ENCODE peak calls at places on chromosomes 13 and 19, in four cellular contexts. H is activated T-cell treated with anti-CD3 and anti-CD28 coated beads for 48 hours; Z is stimulated activated effector memory CD8-positive, alpha-beta T cell treated with anti-CD3 and anti-CD28 coated beads, Interleukin-12 subunit alpha, Interleukin-12 subunit beta, amount 100 ng/mL, for 72 hours; Q is H1. A is an unnamed sample.

GRCh38 chr13:51235756-51236564 is 13.8 kb downstream of the FAM124A start:
- DNase-seq in H (no peak), Z (no peak), Q (no peak), A (no peak)

GRCh38 chr19:41933131-41933458 is 4.8 kb upstream of the ERFL start:
- DNase-seq in Z (no peak), Q (no peak), H (no peak), A (no peak)

GRCh38 chr13:53206455-53206854 is 177.8 kb downstream of the OLFM4 start:
- DNase-seq in H (no peak), Q (no peak), Z (no peak), A (no peak)

GRCh38 chr13:69690999-69691398 is 416.6 kb upstream of the ATXN8OS start:
- DNase-seq in H (no peak), Q (no peak), Z (no peak), A (no peak)

GRCh38 chr19:13962738-13963602 is 10.7 kb downstream of the DCAF15 start:
- DNase-seq in Q (no peak), H (no peak), Z (no peak), A (no peak)

GRCh38 chr19:41206926-41207750 is 11.9 kb upstream of the AXL start:
- DNase-seq in H (no peak), Q (no peak), Z (no peak), A (no peak)

GRCh38 chr19:31512403-31512970 is 163.3 kb upstream of the TSHZ3 start:
- DNase-seq in Z (no peak), Q (no peak), H (no peak), A (no peak)

GRCh38 chr13:98954313-98954712 is 23.6 kb downstream of the DOCK9 start:
- DNase-seq in H (no peak), Z (no peak), Q (no peak), A (no peak)

GRCh38 chr19:6527893-6528543 is 2.8 kb upstream of the TNFSF9 start:
- DNase-seq in Q (no peak), Z (no peak), H (no peak), A (no peak)

GRCh38 chr19:32166238-32166637 is 179.2 kb upstream of the ZNF507 start:
- DNase-seq in Z (peak), Q (no peak), H (no peak), A (no peak)

GRCh38 chr13:43023244-43023931 is at the start of gene DNAJC15:
- DNase-seq in H (peak), Q (peak), Z (peak), A (peak)

GRCh38 chr13:79409828-79410227 is 3.8 kb upstream of the RBM26 start:
- DNase-seq in H (no peak), Q (no peak), Z (no peak), A (no peak)

GRCh38 chr13:45306966-45307365 is 34.0 kb downstream of the TPT1 start:
- DNase-seq in Z (no peak), Q (no peak), H (no peak), A (no peak)

GRCh38 chr13:109941951-109942350 is 155.6 kb upstream of the IRS2 start:
- DNase-seq in H (no peak), Z (no peak), Q (no peak), A (no peak)

GRCh38 chr13:70960841-70961443 is 852.7 kb upstream of the KLHL1 start:
- DNase-seq in Z (no peak), H (no peak), Q (no peak), A (no peak)

GRCh38 chr19:52464798-52465470 is 11.6 kb downstream of the ZNF578 start:
- DNase-seq in Q (no peak), H (no peak), Z (no peak), A (peak)

GRCh38 chr19:5250127-5250659 is 90.4 kb downstream of the PTPRS start:
- DNase-seq in Q (no peak), Z (no peak), H (no peak), A (no peak)

GRCh38 chr13:21022056-21022693 is 39.2 kb downstream of the LATS2 start:
- DNase-seq in H (no peak), Q (no peak), Z (no peak), A (no peak)

GRCh38 chr19:35671818-35672217 is 5.5 kb downstream of the UPK1A start:
- DNase-seq in Z (no peak), Q (no peak), H (no peak), A (no peak)

GRCh38 chr19:1837222-1837565 is 11.1 kb downstream of the REXO1 start:
- DNase-seq in H (no peak), Z (no peak), Q (no peak), A (no peak)

GRCh38 chr13:34721631-34722144 is 220.4 kb upstream of the NBEA start:
- DNase-seq in H (no peak), Z (no peak), Q (no peak), A (no peak)

GRCh38 chr19:30103981-30104380 is 161.9 kb downstream of the URI1 start:
- DNase-seq in Q (no peak), Z (no peak), H (no peak), A (no peak)

GRCh38 chr19:41882568-41883462 is at the start of gene ARHGEF1:
- DNase-seq in H (peak), Q (no peak), Z (peak), A (no peak)

GRCh38 chr13:20411638-20412342 is 113.9 kb downstream of the CRYL1 start:
- DNase-seq in Q (no peak), Z (peak), H (no peak), A (no peak)

GRCh38 chr19:1211494-1212234 is 6.1 kb downstream of the STK11 start:
- DNase-seq in Q (no peak), H (no peak), Z (no peak), A (no peak)

GRCh38 chr19:37466277-37466797 is 907 bp downstream of the ZNF569 start:
- DNase-seq in Z (no peak), Q (no peak), H (no peak), A (no peak)

GRCh38 chr13:24685314-24685713 is 5.1 kb downstream of the ATP12A start:
- DNase-seq in Z (no peak), Q (no peak), H (no peak), A (no peak)

GRCh38 chr13:95156208-95156607 is 145.0 kb downstream of the ABCC4 start:
- DNase-seq in Q (no peak), Z (no peak), H (no peak), A (no peak)

GRCh38 chr19:34265221-34265650 is 10.9 kb downstream of the GARRE1 start:
- DNase-seq in Q (no peak), H (no peak), Z (no peak), A (no peak)

GRCh38 chr13:113666951-113667701 is at the start of gene GRK1:
- DNase-seq in Q (no peak), H (no peak), Z (no peak), A (no peak)

GRCh38 chr13:73983109-73983508 is 151.1 kb downstream of the KLF12 start:
- DNase-seq in Q (no peak), Z (no peak), H (no peak), A (no peak)

GRCh38 chr19:28669804-28670203 is 543.1 kb downstream of the UQCRFS1 start:
- DNase-seq in Q (no peak), Z (no peak), H (no peak), A (no peak)

GRCh38 chr19:17755977-17756670 is 4.8 kb downstream of the FCHO1 start:
- DNase-seq in Z (peak), H (no peak), Q (no peak), A (no peak)

GRCh38 chr13:52105841-52106240 is 23.0 kb downstream of the NEK5 start:
- DNase-seq in Z (no peak), H (no peak), Q (no peak), A (no peak)